ENCODE peak calls at places on chromosomes 16 and 17, in ten cellular contexts. One of them, this sample, is unnamed.

GRCh38 chr17:77363821-77364361 is 223.1 kb downstream of the SEC14L1 start:
- DNase-seq in psoas muscle: peak; percentile 65
- DNase-seq in Panc1: no peak
- DNase-seq in gastrocnemius medialis: no peak
- DNase-seq in thoracic aorta: no peak
- DNase-seq in colonic mucosa: no peak
- DNase-seq in Calu3: peak; percentile 64
- DNase-seq in transverse colon: no peak
- DNase-seq in GM12865: no peak
- DNase-seq in PC-3: no peak
- DNase-seq in this sample: no peak

GRCh38 chr17:7992516-7992915 is 9.9 kb upstream of the GUCY2D start:
- DNase-seq in gastrocnemius medialis: no peak
- DNase-seq in psoas muscle: no peak
- DNase-seq in Calu3: no peak
- DNase-seq in colonic mucosa: no peak
- DNase-seq in GM12865: no peak
- DNase-seq in transverse colon: no peak
- DNase-seq in Panc1: no peak
- DNase-seq in PC-3: peak; percentile 77
- DNase-seq in thoracic aorta: no peak
- DNase-seq in this sample: peak; percentile 74

GRCh38 chr17:5781236-5781927 is 197.1 kb upstream of the NLRP1 start:
- DNase-seq in thoracic aorta: no peak
- DNase-seq in Calu3: no peak
- DNase-seq in colonic mucosa: no peak
- DNase-seq in psoas muscle: no peak
- DNase-seq in GM12865: no peak
- DNase-seq in transverse colon: no peak
- DNase-seq in Panc1: no peak
- DNase-seq in gastrocnemius medialis: no peak
- DNase-seq in PC-3: no peak
- DNase-seq in this sample: no peak

GRCh38 chr17:82884923-82885322 is 45.1 kb upstream of the ZNF750 start:
- DNase-seq in GM12865: peak; percentile 21
- DNase-seq in thoracic aorta: no peak
- DNase-seq in transverse colon: peak; percentile 36
- DNase-seq in Calu3: no peak
- DNase-seq in psoas muscle: no peak
- DNase-seq in PC-3: no peak
- DNase-seq in gastrocnemius medialis: no peak
- DNase-seq in colonic mucosa: no peak
- DNase-seq in Panc1: no peak
- DNase-seq in this sample: no peak

GRCh38 chr16:27701381-27701780 is 151.4 kb downstream of the KATNIP start:
- DNase-seq in transverse colon: no peak
- DNase-seq in gastrocnemius medialis: no peak
- DNase-seq in Panc1: no peak
- DNase-seq in GM12865: no peak
- DNase-seq in Calu3: no peak
- DNase-seq in PC-3: no peak
- DNase-seq in colonic mucosa: no peak
- DNase-seq in thoracic aorta: no peak
- DNase-seq in psoas muscle: no peak
- DNase-seq in this sample: no peak

GRCh38 chr17:7881655-7882054 is 6.9 kb upstream of the CHD3 start:
- DNase-seq in GM12865: no peak
- DNase-seq in transverse colon: no peak
- DNase-seq in Calu3: no peak
- DNase-seq in Panc1: no peak
- DNase-seq in thoracic aorta: no peak
- DNase-seq in psoas muscle: no peak
- DNase-seq in gastrocnemius medialis: no peak
- DNase-seq in colonic mucosa: no peak
- DNase-seq in PC-3: no peak
- DNase-seq in this sample: no peak

GRCh38 chr17:18145811-18146210 is 37.3 kb downstream of the MYO15A start:
- DNase-seq in gastrocnemius medialis: no peak
- DNase-seq in thoracic aorta: no peak
- DNase-seq in Calu3: no peak
- DNase-seq in colonic mucosa: no peak
- DNase-seq in GM12865: no peak
- DNase-seq in PC-3: no peak
- DNase-seq in transverse colon: no peak
- DNase-seq in psoas muscle: no peak
- DNase-seq in Panc1: no peak
- DNase-seq in this sample: no peak

GRCh38 chr17:39663340-39663687 is 1.8 kb upstream of the TCAP start:
- DNase-seq in thoracic aorta: no peak
- DNase-seq in PC-3: no peak
- DNase-seq in transverse colon: no peak
- DNase-seq in gastrocnemius medialis: no peak
- DNase-seq in Calu3: no peak
- DNase-seq in psoas muscle: no peak
- DNase-seq in colonic mucosa: no peak
- DNase-seq in GM12865: no peak
- DNase-seq in Panc1: no peak
- DNase-seq in this sample: no peak

GRCh38 chr16:19636436-19637267 is 81.1 kb downstream of the VPS35L start:
- DNase-seq in Calu3: no peak
- DNase-seq in gastrocnemius medialis: no peak
- DNase-seq in GM12865: no peak
- DNase-seq in PC-3: no peak
- DNase-seq in thoracic aorta: no peak
- DNase-seq in psoas muscle: no peak
- DNase-seq in colonic mucosa: no peak
- DNase-seq in transverse colon: no peak
- DNase-seq in Panc1: no peak
- DNase-seq in this sample: no peak

GRCh38 chr17:16374539-16374938 is 6.4 kb upstream of the UBB start:
- DNase-seq in gastrocnemius medialis: no peak
- DNase-seq in thoracic aorta: no peak
- DNase-seq in PC-3: no peak
- DNase-seq in GM12865: no peak
- DNase-seq in Panc1: no peak
- DNase-seq in transverse colon: peak; percentile 52
- DNase-seq in colonic mucosa: no peak
- DNase-seq in psoas muscle: no peak
- DNase-seq in Calu3: no peak
- DNase-seq in this sample: no peak

GRCh38 chr17:17345294-17345597 is 42.1 kb downstream of the NT5M start:
- DNase-seq in thoracic aorta: no peak
- DNase-seq in colonic mucosa: no peak
- DNase-seq in transverse colon: no peak
- DNase-seq in gastrocnemius medialis: no peak
- DNase-seq in psoas muscle: no peak
- DNase-seq in Calu3: no peak
- DNase-seq in PC-3: no peak
- DNase-seq in Panc1: no peak
- DNase-seq in GM12865: no peak
- DNase-seq in this sample: no peak

GRCh38 chr17:58352843-58353719 is 1.1 kb upstream of the SUPT4H1 start:
- DNase-seq in Panc1: no peak
- DNase-seq in thoracic aorta: no peak
- DNase-seq in GM12865: peak; percentile 72
- DNase-seq in Calu3: no peak
- DNase-seq in gastrocnemius medialis: no peak
- DNase-seq in PC-3: peak; percentile 12
- DNase-seq in transverse colon: peak; percentile 57
- DNase-seq in psoas muscle: no peak
- DNase-seq in colonic mucosa: no peak
- DNase-seq in this sample: no peak

GRCh38 chr17:47955497-47956461 is 1.9 kb downstream of the PRR15L start:
- DNase-seq in Calu3: peak; percentile 68
- DNase-seq in Panc1: no peak
- DNase-seq in GM12865: no peak
- DNase-seq in transverse colon: peak; percentile 77
- DNase-seq in psoas muscle: no peak
- DNase-seq in colonic mucosa: peak; percentile 73
- DNase-seq in gastrocnemius medialis: no peak
- DNase-seq in PC-3: peak; percentile 23
- DNase-seq in thoracic aorta: no peak
- DNase-seq in this sample: no peak

GRCh38 chr16:21222495-21223337 is 10.8 kb upstream of the ANKS4B start:
- DNase-seq in GM12865: no peak
- DNase-seq in thoracic aorta: no peak
- DNase-seq in psoas muscle: no peak
- DNase-seq in Panc1: no peak
- DNase-seq in colonic mucosa: peak; percentile 49
- DNase-seq in transverse colon: peak; percentile 18
- DNase-seq in gastrocnemius medialis: no peak
- DNase-seq in PC-3: no peak
- DNase-seq in Calu3: peak; percentile 12
- DNase-seq in this sample: no peak

GRCh38 chr17:38674013-38674748 is 576 bp downstream of the EPOP start:
- DNase-seq in psoas muscle: peak; percentile 25
- DNase-seq in transverse colon: peak; percentile 22
- DNase-seq in Calu3: peak; percentile 75
- DNase-seq in colonic mucosa: no peak
- DNase-seq in thoracic aorta: no peak
- DNase-seq in PC-3: no peak
- DNase-seq in GM12865: peak; percentile 44
- DNase-seq in Panc1: no peak
- DNase-seq in gastrocnemius medialis: no peak
- DNase-seq in this sample: no peak

GRCh38 chr16:3454093-3454492 is 10.6 kb downstream of the NAA60 start:
- DNase-seq in PC-3: peak; percentile 13
- DNase-seq in Calu3: no peak
- DNase-seq in colonic mucosa: no peak
- DNase-seq in Panc1: no peak
- DNase-seq in thoracic aorta: no peak
- DNase-seq in GM12865: no peak
- DNase-seq in transverse colon: no peak
- DNase-seq in psoas muscle: no peak
- DNase-seq in gastrocnemius medialis: no peak
- DNase-seq in this sample: no peak

GRCh38 chr17:55348749-55349354 is 72.8 kb downstream of the MMD start:
- DNase-seq in colonic mucosa: peak; percentile 46
- DNase-seq in Panc1: peak; percentile 32
- DNase-seq in psoas muscle: peak; percentile 26
- DNase-seq in GM12865: peak; percentile 57
- DNase-seq in thoracic aorta: no peak
- DNase-seq in gastrocnemius medialis: peak; percentile 7
- DNase-seq in transverse colon: peak; percentile 49
- DNase-seq in Calu3: peak; percentile 31
- DNase-seq in PC-3: peak; percentile 72
- DNase-seq in this sample: peak; percentile 44

GRCh38 chr16:64920211-64920610 is 201.7 kb downstream of the CDH11 start:
- DNase-seq in transverse colon: no peak
- DNase-seq in Panc1: no peak
- DNase-seq in colonic mucosa: no peak
- DNase-seq in PC-3: no peak
- DNase-seq in Calu3: no peak
- DNase-seq in gastrocnemius medialis: no peak
- DNase-seq in GM12865: no peak
- DNase-seq in thoracic aorta: no peak
- DNase-seq in psoas muscle: no peak
- DNase-seq in this sample: no peak

GRCh38 chr17:49334744-49335512 is 27.1 kb downstream of the ZNF652 start:
- DNase-seq in psoas muscle: no peak
- DNase-seq in GM12865: no peak
- DNase-seq in PC-3: no peak
- DNase-seq in transverse colon: no peak
- DNase-seq in colonic mucosa: no peak
- DNase-seq in Panc1: no peak
- DNase-seq in thoracic aorta: no peak
- DNase-seq in Calu3: no peak
- DNase-seq in gastrocnemius medialis: no peak
- DNase-seq in this sample: no peak

GRCh38 chr17:75182319-75182568 is 515 bp downstream of the SUMO2 start:
- DNase-seq in psoas muscle: no peak
- DNase-seq in colonic mucosa: no peak
- DNase-seq in thoracic aorta: no peak
- DNase-seq in gastrocnemius medialis: no peak
- DNase-seq in Calu3: no peak
- DNase-seq in PC-3: no peak
- DNase-seq in GM12865: no peak
- DNase-seq in transverse colon: no peak
- DNase-seq in Panc1: no peak
- DNase-seq in this sample: no peak
- TF ChIP-seq CTCF in psoas muscle: no peak
- TF ChIP-seq CTCF in colonic mucosa: peak; percentile 30
- TF ChIP-seq CTCF in thoracic aorta: no peak
- TF ChIP-seq CTCF in gastrocnemius medialis: no peak
- TF ChIP-seq CTCF in Calu3: no peak
- TF ChIP-seq CTCF in PC-3: no peak
- TF ChIP-seq CTCF in GM12865: no peak
- TF ChIP-seq CTCF in transverse colon: peak; percentile 61
- TF ChIP-seq CTCF in Panc1: no peak
- TF ChIP-seq CTCF in this sample: no peak

DNA sequence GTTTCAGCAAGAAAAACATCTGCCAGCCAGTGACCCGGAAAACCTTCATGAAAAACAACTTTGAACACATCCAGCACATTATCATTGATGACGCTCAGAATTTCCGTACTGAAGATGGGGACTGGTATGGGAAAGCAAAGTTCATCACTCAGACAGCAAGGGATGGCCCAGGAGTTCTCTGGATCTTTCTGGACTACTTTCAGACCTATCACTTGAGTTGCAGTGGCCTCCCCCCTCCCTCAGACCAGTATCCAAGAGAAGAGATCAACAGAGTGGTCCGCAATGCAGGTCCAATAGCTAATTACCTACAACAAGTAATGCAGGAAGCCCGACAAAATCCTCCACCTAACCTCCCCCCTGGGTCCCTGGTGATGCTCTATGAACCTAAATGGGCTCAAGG is 22.2 kb downstream of the SLFN5 start:
- DNase-seq in colonic mucosa: no peak
- DNase-seq in thoracic aorta: no peak
- DNase-seq in psoas muscle: no peak
- DNase-seq in Panc1: no peak
- DNase-seq in Calu3: no peak
- DNase-seq in GM12865: no peak
- DNase-seq in gastrocnemius medialis: no peak
- DNase-seq in transverse colon: no peak
- DNase-seq in PC-3: no peak
- DNase-seq in this sample: no peak
- TF ChIP-seq CTCF in colonic mucosa: no peak
- TF ChIP-seq CTCF in thoracic aorta: no peak
- TF ChIP-seq CTCF in psoas muscle: no peak
- TF ChIP-seq CTCF in Panc1: no peak
- TF ChIP-seq CTCF in Calu3: no peak
- TF ChIP-seq CTCF in GM12865: no peak
- TF ChIP-seq CTCF in gastrocnemius medialis: no peak
- TF ChIP-seq CTCF in transverse colon: no peak
- TF ChIP-seq CTCF in PC-3: no peak
- TF ChIP-seq CTCF in this sample: no peak

GRCh38 chr17:35849469-35850348 is 19.0 kb downstream of the HEATR9 start:
- DNase-seq in colonic mucosa: peak; percentile 61
- DNase-seq in thoracic aorta: no peak
- DNase-seq in psoas muscle: no peak
- DNase-seq in gastrocnemius medialis: no peak
- DNase-seq in transverse colon: peak; percentile 43
- DNase-seq in Calu3: peak; percentile 56
- DNase-seq in PC-3: peak; percentile 58
- DNase-seq in Panc1: peak; percentile 28
- DNase-seq in GM12865: peak; percentile 83
- DNase-seq in this sample: peak; percentile 44
- TF ChIP-seq CTCF in colonic mucosa: peak; percentile 59
- TF ChIP-seq CTCF in thoracic aorta: peak; percentile 62
- TF ChIP-seq CTCF in psoas muscle: peak; percentile 63
- TF ChIP-seq CTCF in gastrocnemius medialis: peak; percentile 60
- TF ChIP-seq CTCF in transverse colon: peak; percentile 60
- TF ChIP-seq CTCF in Calu3: peak; percentile 52
- TF ChIP-seq CTCF in PC-3: peak; percentile 83
- TF ChIP-seq CTCF in Panc1: peak; percentile 85
- TF ChIP-seq CTCF in GM12865: peak; percentile 76
- TF ChIP-seq CTCF in this sample: peak; percentile 65

GRCh38 chr16:80552277-80552676 is 11.5 kb downstream of the DYNLRB2 start:
- DNase-seq in Panc1: no peak
- DNase-seq in transverse colon: no peak
- DNase-seq in gastrocnemius medialis: no peak
- DNase-seq in Calu3: no peak
- DNase-seq in PC-3: no peak
- DNase-seq in GM12865: no peak
- DNase-seq in colonic mucosa: no peak
- DNase-seq in psoas muscle: no peak
- DNase-seq in thoracic aorta: no peak
- DNase-seq in this sample: peak; percentile 36
- TF ChIP-seq CTCF in Panc1: no peak
- TF ChIP-seq CTCF in transverse colon: no peak
- TF ChIP-seq CTCF in gastrocnemius medialis: no peak
- TF ChIP-seq CTCF in Calu3: no peak
- TF ChIP-seq CTCF in PC-3: no peak
- TF ChIP-seq CTCF in GM12865: no peak
- TF ChIP-seq CTCF in colonic mucosa: no peak
- TF ChIP-seq CTCF in psoas muscle: no peak
- TF ChIP-seq CTCF in thoracic aorta: no peak
- TF ChIP-seq CTCF in this sample: no peak

This sample was measured in RWPE1.